ENCODE peak calls at places on chromosome 9, in six cellular contexts. J, B, H, A, C and P are unnamed samples.

GRCh38 chr9:135294826-135295225 is 184.8 kb upstream of the PPP1R26 start:
- DNase-seq in A (peak; percentile 70), J (no peak), C (no peak), B (no peak), H (no peak), P (no peak)

GRCh38 chr9:18474778-18475177 is 825 bp downstream of the ADAMTSL1 start:
- DNase-seq in A (no peak), H (no peak), J (no peak), B (no peak), C (no peak), P (no peak)

GRCh38 chr9:82115900-82116299 is 127.3 kb downstream of the SPATA31D1 start:
- DNase-seq in C (no peak), A (no peak), H (no peak), B (no peak), J (no peak), P (no peak)

GRCh38 chr9:93317495-93318094 is 133.7 kb downstream of the WNK2 start:
- DNase-seq in A (peak; percentile 80), J (no peak), H (no peak), C (no peak), B (no peak), P (no peak)

GRCh38 chr9:93107825-93108161 is 11.8 kb downstream of the CARD19 start:
- DNase-seq in C (no peak), H (peak; percentile 20), A (no peak), J (no peak), B (no peak), P (no peak)

GRCh38 chr9:100492952-100493351 is 20.0 kb downstream of the TMEFF1 start:
- DNase-seq in H (no peak), B (no peak), C (no peak), J (no peak), A (no peak), P (no peak)

GRCh38 chr9:80305136-80305535 is 733.4 kb downstream of the TLE4 start:
- DNase-seq in A (no peak), J (no peak), B (no peak), C (no peak), H (no peak), P (no peak)

GRCh38 chr9:38003946-38004808 is 64.8 kb downstream of the SHB start:
- DNase-seq in A (no peak), J (no peak), B (no peak), C (no peak), H (no peak), P (no peak)

GRCh38 chr9:37965116-37965515 is 61.2 kb upstream of the SLC25A51 start:
- DNase-seq in B (peak; percentile 49), A (no peak), J (no peak), C (no peak), H (no peak), P (no peak)

GRCh38 chr9:120043448-120043847 is 536.5 kb downstream of the CDK5RAP2 start:
- DNase-seq in H (no peak), B (peak; percentile 11), J (no peak), C (no peak), A (no peak), P (no peak)

GRCh38 chr9:70484232-70485130 is 70.0 kb upstream of the KLF9 start:
- DNase-seq in A (no peak), B (peak; percentile 82), C (no peak), H (no peak), J (peak; percentile 64), P (no peak)

GRCh38 chr9:99199938-99200539 is 21.7 kb downstream of the ALG2 start:
- DNase-seq in B (no peak), J (no peak), A (no peak), C (no peak), H (no peak), P (no peak)

GRCh38 chr9:34177906-34178697 is 741 bp upstream of the UBAP1 start:
- DNase-seq in B (no peak), H (no peak), C (no peak), A (no peak), J (no peak), P (no peak)
- TF ChIP-seq CTCF in B (no peak), H (no peak), C (no peak), A (no peak), J (no peak), P (no peak)

GRCh38 chr9:126014726-126015125 is 267.6 kb downstream of the PBX3 start:
- DNase-seq in B (no peak), H (no peak), C (no peak), J (no peak), A (no peak), P (no peak)

GRCh38 chr9:126009047-126009446 is 261.9 kb downstream of the PBX3 start:
- DNase-seq in B (no peak), C (no peak), J (no peak), H (no peak), A (no peak), P (no peak)
- TF ChIP-seq CTCF in B (peak; percentile 22), C (no peak), J (peak; percentile 13), H (no peak), A (no peak), P (no peak)

DNA sequence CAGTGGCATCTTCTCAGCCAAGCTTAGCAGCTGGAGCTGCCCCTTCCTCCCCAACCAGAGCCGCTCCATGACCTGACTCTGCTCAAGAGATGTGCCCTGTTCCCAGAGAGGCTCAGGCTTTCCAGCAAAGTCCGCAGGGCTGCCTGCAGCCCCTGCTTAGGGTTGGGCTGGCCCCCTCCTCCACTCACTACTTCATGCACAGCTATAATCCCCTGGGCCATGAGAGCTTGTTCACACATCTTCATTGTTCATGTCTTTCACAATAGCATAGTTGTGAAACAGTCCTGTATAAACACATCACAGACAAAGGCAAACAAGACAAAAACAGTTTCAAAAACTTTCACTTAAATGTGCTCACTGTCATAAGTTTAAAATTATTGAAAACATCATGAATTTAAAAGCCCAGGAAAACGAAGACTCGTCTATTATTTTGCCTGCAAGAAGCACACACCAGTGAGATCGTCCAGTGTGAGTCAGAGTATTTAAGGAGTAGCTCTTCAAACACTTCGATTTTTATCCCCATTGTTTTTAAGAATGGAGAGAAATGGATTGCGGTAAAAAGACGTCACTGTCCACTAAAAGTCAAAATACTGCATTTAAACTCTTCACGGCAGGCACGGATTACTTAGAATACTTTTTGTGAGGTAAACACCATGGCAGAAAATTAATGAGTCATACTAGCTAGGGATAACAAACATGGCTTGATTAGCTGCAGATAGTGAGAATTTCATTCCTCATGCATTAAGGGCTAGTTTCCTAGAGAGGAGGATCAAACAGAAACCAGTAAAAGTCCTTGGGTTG is 40.7 kb upstream of the S1PR3 start:
- DNase-seq in A (no peak), B (no peak), J (peak; percentile 14), C (no peak), H (no peak), P (no peak)
- TF ChIP-seq CTCF in A (no peak), B (no peak), J (no peak), C (no peak), H (no peak), P (no peak)

DNA sequence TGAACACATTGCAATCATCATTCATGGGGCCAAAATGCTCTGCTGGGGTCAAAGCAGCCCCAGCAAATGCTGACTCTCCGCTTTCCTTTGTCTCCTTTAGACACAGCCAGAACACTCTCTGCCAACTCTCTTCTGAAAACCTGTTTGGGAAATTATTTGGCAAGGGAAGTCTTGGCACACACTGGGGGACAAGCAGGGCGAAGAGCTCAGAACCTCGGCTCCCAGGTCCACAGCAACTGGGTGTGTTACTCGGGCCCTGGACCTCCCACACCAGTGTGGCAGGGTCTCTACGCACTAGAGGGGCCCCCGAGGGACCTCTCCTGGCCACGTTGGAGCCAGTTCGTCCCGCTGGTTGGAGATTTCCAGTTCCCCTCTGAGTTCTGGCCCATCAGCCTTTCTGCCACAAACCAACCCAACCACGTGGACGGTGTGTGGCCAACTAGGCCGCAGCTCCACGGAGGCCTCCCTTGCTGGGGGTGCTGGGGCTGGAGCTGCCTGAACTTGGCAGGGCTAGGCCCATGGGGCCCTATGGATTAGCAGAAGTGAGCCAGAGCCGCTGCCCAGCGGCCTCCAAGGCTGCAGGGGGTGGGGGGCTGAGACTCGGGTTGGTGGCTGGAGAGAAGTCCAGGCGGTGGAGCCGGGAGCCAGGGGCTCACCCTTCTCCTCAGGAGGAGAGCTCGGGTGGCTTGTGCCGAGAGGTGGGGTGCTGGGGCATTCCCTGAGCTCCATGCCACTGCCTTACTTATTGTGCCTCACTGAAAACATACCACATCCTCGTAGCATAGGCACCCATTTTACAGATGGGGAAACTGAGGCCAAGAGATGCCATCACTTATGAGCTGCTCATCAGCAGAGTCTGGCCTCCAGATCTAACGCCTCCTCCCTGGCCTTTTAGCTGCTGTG is 46.8 kb upstream of the RNU6ATAC start:
- DNase-seq in J (no peak), B (no peak), H (no peak), C (no peak), A (no peak), P (no peak)
- TF ChIP-seq CTCF in J (no peak), B (no peak), H (no peak), C (no peak), A (no peak), P (no peak)

DNA sequence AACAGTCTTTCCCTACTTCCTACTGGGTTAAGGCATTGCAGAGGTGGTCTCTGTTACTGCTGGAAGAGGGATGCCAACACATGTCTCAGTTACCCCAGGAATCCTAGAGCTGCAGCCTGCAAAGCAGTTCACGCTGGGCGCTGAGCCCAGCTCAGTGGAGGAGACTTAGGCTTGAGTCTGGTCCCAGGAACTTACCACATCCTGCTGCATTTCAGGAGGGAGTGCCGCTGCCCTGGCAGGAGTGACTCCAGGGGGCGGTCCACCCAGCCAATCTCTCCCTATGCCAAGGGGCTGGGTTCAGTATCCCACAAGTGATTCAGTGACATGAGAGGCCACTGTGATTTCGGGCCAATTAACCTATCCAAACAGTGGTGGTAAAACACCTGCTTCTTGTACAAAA is 7.6 kb downstream of the TTC16 start:
- DNase-seq in C (no peak), A (no peak), J (no peak), B (peak; percentile 46), H (no peak), P (no peak)
- TF ChIP-seq CTCF in C (no peak), A (no peak), J (peak; percentile 16), B (no peak), H (no peak), P (no peak)

GRCh38 chr9:69265891-69266290 is 59.1 kb upstream of the ENTREP1 start:
- DNase-seq in C (no peak), H (no peak), B (no peak), J (no peak), A (no peak), P (no peak)

GRCh38 chr9:69260161-69260560 is 64.9 kb upstream of the ENTREP1 start:
- DNase-seq in J (no peak), H (no peak), A (no peak), B (no peak), C (no peak), P (no peak)

GRCh38 chr9:69258551-69258950 is 66.5 kb upstream of the ENTREP1 start:
- DNase-seq in A (no peak), B (no peak), C (no peak), J (no peak), H (no peak), P (no peak)

GRCh38 chr9:69264526-69264925 is 60.5 kb upstream of the ENTREP1 start:
- DNase-seq in A (no peak), J (peak; percentile 11), B (no peak), H (no peak), C (no peak), P (no peak)

GRCh38 chr9:69261636-69262035 is 63.4 kb upstream of the ENTREP1 start:
- DNase-seq in C (no peak), B (no peak), A (no peak), J (no peak), H (no peak), P (no peak)
- TF ChIP-seq CTCF in C (no peak), B (no peak), A (no peak), J (no peak), H (no peak), P (no peak)

DNA sequence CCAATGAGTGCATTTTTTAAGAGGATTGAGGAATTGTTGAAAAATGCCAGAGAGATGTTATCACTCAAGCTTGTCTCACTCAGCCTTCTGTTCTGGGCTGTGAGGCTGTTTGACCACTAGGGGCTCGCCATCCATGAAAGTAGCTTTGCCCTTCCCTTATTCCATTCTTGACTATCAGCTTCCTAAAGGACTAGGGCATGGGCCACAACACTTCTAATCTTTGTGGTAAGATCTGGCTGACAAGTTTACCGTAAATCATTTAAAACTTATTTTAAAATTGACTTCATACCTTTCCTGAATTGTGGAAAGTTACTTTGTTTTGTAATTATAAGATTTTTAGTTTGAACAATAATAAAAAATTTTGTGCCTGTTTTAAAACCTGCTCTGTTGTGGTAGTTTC is 49.5 kb downstream of the TJP2 start:
- DNase-seq in H (no peak), B (peak; percentile 49), C (peak; percentile 47), A (no peak), J (peak; percentile 69), P (no peak)
- TF ChIP-seq CTCF in H (peak; percentile 56), B (peak; percentile 91), C (peak; percentile 83), A (peak; percentile 74), J (peak; percentile 90), P (no peak)